ENCODE peak calls at places on chromosomes 13 and 19, in ten cellular contexts. One of them, this sample, is unnamed.
A peak's percentile ranks its signal among the peaks of the same experiment; 100 is the strongest.

GRCh38 chr13:41411536-41411935 is 45.8 kb upstream of the RGCC start:
- DNase-seq in EL: peak; percentile 50
- DNase-seq in activated T-helper 9 cell treated with anti-CD3 and anti-CD28 coated beads, Interleukin-2, amount 50 U/mL, for 16 hours: no peak
- DNase-seq in CD4-positive, alpha-beta memory T cell: peak; percentile 32
- DNase-seq in activated CD8-positive, alpha-beta memory T cell treated with anti-CD3 and anti-CD28 coated beads for 24 hours: no peak
- DNase-seq in fibroblast of gingiva: peak; percentile 64
- DNase-seq in PC-9: peak; percentile 25
- DNase-seq in activated naive CD4-positive, alpha-beta T cell treated with anti-CD3 and anti-CD28 coated beads, Interleukin-2, amount 10 ng/mL, durations not matched to agents 7 days and 5 days: peak; percentile 48
- DNase-seq in GM12878: no peak
- DNase-seq in HS-5: no peak
- DNase-seq in this sample: peak; percentile 22

GRCh38 chr19:36196249-36196648 is 18.2 kb downstream of the ZNF565 start:
- DNase-seq in EL: no peak
- DNase-seq in CD4-positive, alpha-beta memory T cell: no peak
- DNase-seq in activated CD8-positive, alpha-beta memory T cell treated with anti-CD3 and anti-CD28 coated beads for 24 hours: no peak
- DNase-seq in GM12878: no peak
- DNase-seq in activated T-helper 9 cell treated with anti-CD3 and anti-CD28 coated beads, Interleukin-2, amount 50 U/mL, for 16 hours: no peak
- DNase-seq in PC-9: no peak
- DNase-seq in fibroblast of gingiva: no peak
- DNase-seq in HS-5: no peak
- DNase-seq in activated naive CD4-positive, alpha-beta T cell treated with anti-CD3 and anti-CD28 coated beads, Interleukin-2, amount 10 ng/mL, durations not matched to agents 7 days and 5 days: no peak
- DNase-seq in this sample: no peak

GRCh38 chr19:16326401-16327130 is 1.9 kb downstream of the KLF2 start:
- DNase-seq in CD4-positive, alpha-beta memory T cell: peak; percentile 68
- DNase-seq in EL: peak; percentile 16
- DNase-seq in activated T-helper 9 cell treated with anti-CD3 and anti-CD28 coated beads, Interleukin-2, amount 50 U/mL, for 16 hours: no peak
- DNase-seq in activated naive CD4-positive, alpha-beta T cell treated with anti-CD3 and anti-CD28 coated beads, Interleukin-2, amount 10 ng/mL, durations not matched to agents 7 days and 5 days: peak; percentile 82
- DNase-seq in fibroblast of gingiva: no peak
- DNase-seq in GM12878: no peak
- DNase-seq in activated CD8-positive, alpha-beta memory T cell treated with anti-CD3 and anti-CD28 coated beads for 24 hours: peak; percentile 75
- DNase-seq in HS-5: no peak
- DNase-seq in PC-9: no peak
- DNase-seq in this sample: no peak

GRCh38 chr13:25112856-25113255 is 16.9 kb downstream of the PABPC3 start:
- DNase-seq in activated T-helper 9 cell treated with anti-CD3 and anti-CD28 coated beads, Interleukin-2, amount 50 U/mL, for 16 hours: no peak
- DNase-seq in PC-9: no peak
- DNase-seq in fibroblast of gingiva: no peak
- DNase-seq in CD4-positive, alpha-beta memory T cell: no peak
- DNase-seq in EL: no peak
- DNase-seq in HS-5: no peak
- DNase-seq in GM12878: no peak
- DNase-seq in activated naive CD4-positive, alpha-beta T cell treated with anti-CD3 and anti-CD28 coated beads, Interleukin-2, amount 10 ng/mL, durations not matched to agents 7 days and 5 days: no peak
- DNase-seq in activated CD8-positive, alpha-beta memory T cell treated with anti-CD3 and anti-CD28 coated beads for 24 hours: no peak
- DNase-seq in this sample: peak; percentile 48

GRCh38 chr13:77893066-77893465 is 25.6 kb downstream of the EDNRB start:
- DNase-seq in PC-9: no peak
- DNase-seq in EL: no peak
- DNase-seq in activated naive CD4-positive, alpha-beta T cell treated with anti-CD3 and anti-CD28 coated beads, Interleukin-2, amount 10 ng/mL, durations not matched to agents 7 days and 5 days: no peak
- DNase-seq in fibroblast of gingiva: no peak
- DNase-seq in HS-5: no peak
- DNase-seq in activated T-helper 9 cell treated with anti-CD3 and anti-CD28 coated beads, Interleukin-2, amount 50 U/mL, for 16 hours: no peak
- DNase-seq in activated CD8-positive, alpha-beta memory T cell treated with anti-CD3 and anti-CD28 coated beads for 24 hours: no peak
- DNase-seq in CD4-positive, alpha-beta memory T cell: no peak
- DNase-seq in GM12878: no peak
- DNase-seq in this sample: no peak

GRCh38 chr13:73064991-73065390 is 6.2 kb downstream of the KLF5 start:
- DNase-seq in EL: no peak
- DNase-seq in activated CD8-positive, alpha-beta memory T cell treated with anti-CD3 and anti-CD28 coated beads for 24 hours: no peak
- DNase-seq in fibroblast of gingiva: no peak
- DNase-seq in activated T-helper 9 cell treated with anti-CD3 and anti-CD28 coated beads, Interleukin-2, amount 50 U/mL, for 16 hours: no peak
- DNase-seq in GM12878: no peak
- DNase-seq in activated naive CD4-positive, alpha-beta T cell treated with anti-CD3 and anti-CD28 coated beads, Interleukin-2, amount 10 ng/mL, durations not matched to agents 7 days and 5 days: no peak
- DNase-seq in HS-5: no peak
- DNase-seq in PC-9: no peak
- DNase-seq in CD4-positive, alpha-beta memory T cell: no peak
- DNase-seq in this sample: no peak

GRCh38 chr13:102555914-102556553 is 40.8 kb upstream of the TPP2 start:
- DNase-seq in CD4-positive, alpha-beta memory T cell: peak; percentile 40
- DNase-seq in activated T-helper 9 cell treated with anti-CD3 and anti-CD28 coated beads, Interleukin-2, amount 50 U/mL, for 16 hours: no peak
- DNase-seq in PC-9: peak; percentile 6
- DNase-seq in activated CD8-positive, alpha-beta memory T cell treated with anti-CD3 and anti-CD28 coated beads for 24 hours: no peak
- DNase-seq in fibroblast of gingiva: peak; percentile 20
- DNase-seq in GM12878: no peak
- DNase-seq in HS-5: no peak
- DNase-seq in EL: peak; percentile 41
- DNase-seq in activated naive CD4-positive, alpha-beta T cell treated with anti-CD3 and anti-CD28 coated beads, Interleukin-2, amount 10 ng/mL, durations not matched to agents 7 days and 5 days: no peak
- DNase-seq in this sample: peak; percentile 79

GRCh38 chr13:30156270-30156669 is 151.1 kb downstream of the KATNAL1 start:
- DNase-seq in activated CD8-positive, alpha-beta memory T cell treated with anti-CD3 and anti-CD28 coated beads for 24 hours: no peak
- DNase-seq in PC-9: no peak
- DNase-seq in activated naive CD4-positive, alpha-beta T cell treated with anti-CD3 and anti-CD28 coated beads, Interleukin-2, amount 10 ng/mL, durations not matched to agents 7 days and 5 days: no peak
- DNase-seq in CD4-positive, alpha-beta memory T cell: no peak
- DNase-seq in GM12878: no peak
- DNase-seq in fibroblast of gingiva: no peak
- DNase-seq in activated T-helper 9 cell treated with anti-CD3 and anti-CD28 coated beads, Interleukin-2, amount 50 U/mL, for 16 hours: no peak
- DNase-seq in EL: no peak
- DNase-seq in HS-5: no peak
- DNase-seq in this sample: no peak

GRCh38 chr19:54172413-54172763 is 572 bp downstream of the TMC4 start:
- DNase-seq in activated naive CD4-positive, alpha-beta T cell treated with anti-CD3 and anti-CD28 coated beads, Interleukin-2, amount 10 ng/mL, durations not matched to agents 7 days and 5 days: no peak
- DNase-seq in EL: no peak
- DNase-seq in GM12878: no peak
- DNase-seq in HS-5: no peak
- DNase-seq in CD4-positive, alpha-beta memory T cell: no peak
- DNase-seq in fibroblast of gingiva: no peak
- DNase-seq in PC-9: peak; percentile 96
- DNase-seq in activated CD8-positive, alpha-beta memory T cell treated with anti-CD3 and anti-CD28 coated beads for 24 hours: no peak
- DNase-seq in activated T-helper 9 cell treated with anti-CD3 and anti-CD28 coated beads, Interleukin-2, amount 50 U/mL, for 16 hours: no peak
- DNase-seq in this sample: no peak

GRCh38 chr13:34412817-34413365 is 529.2 kb upstream of the NBEA start:
- DNase-seq in EL: peak; percentile 34
- DNase-seq in GM12878: no peak
- DNase-seq in fibroblast of gingiva: no peak
- DNase-seq in HS-5: no peak
- DNase-seq in activated naive CD4-positive, alpha-beta T cell treated with anti-CD3 and anti-CD28 coated beads, Interleukin-2, amount 10 ng/mL, durations not matched to agents 7 days and 5 days: no peak
- DNase-seq in CD4-positive, alpha-beta memory T cell: no peak
- DNase-seq in activated T-helper 9 cell treated with anti-CD3 and anti-CD28 coated beads, Interleukin-2, amount 50 U/mL, for 16 hours: no peak
- DNase-seq in PC-9: peak; percentile 46
- DNase-seq in activated CD8-positive, alpha-beta memory T cell treated with anti-CD3 and anti-CD28 coated beads for 24 hours: no peak
- DNase-seq in this sample: no peak

GRCh38 chr19:2982983-2983350 is 5.6 kb downstream of the TLE6 start:
- DNase-seq in activated T-helper 9 cell treated with anti-CD3 and anti-CD28 coated beads, Interleukin-2, amount 50 U/mL, for 16 hours: no peak
- DNase-seq in HS-5: no peak
- DNase-seq in PC-9: peak; percentile 27
- DNase-seq in activated CD8-positive, alpha-beta memory T cell treated with anti-CD3 and anti-CD28 coated beads for 24 hours: no peak
- DNase-seq in EL: peak; percentile 74
- DNase-seq in CD4-positive, alpha-beta memory T cell: no peak
- DNase-seq in fibroblast of gingiva: peak; percentile 99
- DNase-seq in GM12878: no peak
- DNase-seq in activated naive CD4-positive, alpha-beta T cell treated with anti-CD3 and anti-CD28 coated beads, Interleukin-2, amount 10 ng/mL, durations not matched to agents 7 days and 5 days: no peak
- DNase-seq in this sample: no peak

This sample was measured in cerebellar cortex.